ENCODE peak calls at places on chromosomes 6 and 20, in four cellular contexts. One of them, this sample, is unnamed.

GRCh38 chr6:166587631-166588413 is 1.3 kb upstream of the RAMACL start:
- DNase-seq in NCI-H146: no peak
- DNase-seq in body of pancreas: no peak
- DNase-seq in effector memory CD4-positive, alpha-beta T cell: no peak
- DNase-seq in this sample: no peak

GRCh38 chr20:24587384-24588046 is 118.1 kb downstream of the SYNDIG1 start:
- DNase-seq in body of pancreas: no peak
- DNase-seq in effector memory CD4-positive, alpha-beta T cell: no peak
- DNase-seq in NCI-H146: no peak
- DNase-seq in this sample: peak; percentile 46

GRCh38 chr6:14499804-14500203 is 382.2 kb downstream of the CD83 start:
- DNase-seq in NCI-H146: no peak
- DNase-seq in body of pancreas: no peak
- DNase-seq in effector memory CD4-positive, alpha-beta T cell: no peak
- DNase-seq in this sample: peak; percentile 20

GRCh38 chr6:149766156-149766768 is 16.7 kb downstream of the PCMT1 start:
- DNase-seq in body of pancreas: no peak
- DNase-seq in NCI-H146: no peak
- DNase-seq in effector memory CD4-positive, alpha-beta T cell: no peak
- DNase-seq in this sample: no peak

GRCh38 chr20:46751856-46752255 is 42.4 kb downstream of the SLC2A10 start:
- DNase-seq in NCI-H146: peak; percentile 78
- DNase-seq in effector memory CD4-positive, alpha-beta T cell: no peak
- DNase-seq in body of pancreas: no peak
- DNase-seq in this sample: no peak

GRCh38 chr6:128339635-128340436 is 180.6 kb downstream of the PTPRK start:
- DNase-seq in NCI-H146: no peak
- DNase-seq in body of pancreas: no peak
- DNase-seq in effector memory CD4-positive, alpha-beta T cell: no peak
- DNase-seq in this sample: no peak

GRCh38 chr6:137231895-137232294 is 12.7 kb upstream of the IFNGR1 start:
- DNase-seq in NCI-H146: no peak
- DNase-seq in effector memory CD4-positive, alpha-beta T cell: no peak
- DNase-seq in body of pancreas: no peak
- DNase-seq in this sample: no peak

GRCh38 chr6:20571261-20571660 is 37.0 kb downstream of the CDKAL1 start:
- DNase-seq in NCI-H146: no peak
- DNase-seq in body of pancreas: no peak
- DNase-seq in effector memory CD4-positive, alpha-beta T cell: no peak
- DNase-seq in this sample: no peak

GRCh38 chr6:154792761-154793160 is 59.5 kb downstream of the SCAF8 start:
- DNase-seq in effector memory CD4-positive, alpha-beta T cell: no peak
- DNase-seq in body of pancreas: no peak
- DNase-seq in NCI-H146: no peak
- DNase-seq in this sample: no peak

GRCh38 chr6:111980979-111981378 is 72.9 kb upstream of the CCN6 start:
- DNase-seq in body of pancreas: no peak
- DNase-seq in effector memory CD4-positive, alpha-beta T cell: no peak
- DNase-seq in NCI-H146: no peak
- DNase-seq in this sample: no peak

GRCh38 chr20:37352611-37352980 is 6.7 kb downstream of the SRC start:
- DNase-seq in body of pancreas: no peak
- DNase-seq in NCI-H146: no peak
- DNase-seq in effector memory CD4-positive, alpha-beta T cell: no peak
- DNase-seq in this sample: no peak

GRCh38 chr20:12287575-12287974 is 369.9 kb downstream of the BTBD3 start:
- DNase-seq in NCI-H146: no peak
- DNase-seq in body of pancreas: peak; percentile 6
- DNase-seq in effector memory CD4-positive, alpha-beta T cell: no peak
- DNase-seq in this sample: no peak

GRCh38 chr20:8304124-8304800 is 172.2 kb downstream of the PLCB1 start:
- DNase-seq in body of pancreas: no peak
- DNase-seq in effector memory CD4-positive, alpha-beta T cell: no peak
- DNase-seq in NCI-H146: peak; percentile 63
- DNase-seq in this sample: no peak

GRCh38 chr6:84072452-84072997 is 39.0 kb downstream of the MRAP2 start:
- DNase-seq in body of pancreas: no peak
- DNase-seq in NCI-H146: no peak
- DNase-seq in effector memory CD4-positive, alpha-beta T cell: no peak
- DNase-seq in this sample: no peak

GRCh38 chr20:64084209-64085152 is at the start of gene LKAAEAR1:
- DNase-seq in NCI-H146: peak; percentile 63
- DNase-seq in body of pancreas: peak; percentile 37
- DNase-seq in effector memory CD4-positive, alpha-beta T cell: no peak
- DNase-seq in this sample: no peak

GRCh38 chr20:5586720-5587119 is 163.5 kb upstream of the SHLD1 start:
- DNase-seq in effector memory CD4-positive, alpha-beta T cell: no peak
- DNase-seq in NCI-H146: no peak
- DNase-seq in body of pancreas: no peak
- DNase-seq in this sample: no peak

GRCh38 chr20:45041464-45042337 is 59.2 kb downstream of the KCNS1 start:
- DNase-seq in NCI-H146: peak; percentile 82
- DNase-seq in body of pancreas: no peak
- DNase-seq in effector memory CD4-positive, alpha-beta T cell: no peak
- DNase-seq in this sample: no peak

GRCh38 chr20:62881662-62882395 is 20.2 kb upstream of the TCFL5 start:
- DNase-seq in NCI-H146: no peak
- DNase-seq in body of pancreas: no peak
- DNase-seq in effector memory CD4-positive, alpha-beta T cell: no peak
- DNase-seq in this sample: no peak

GRCh38 chr20:44409132-44409600 is 53.7 kb downstream of the HNF4A start:
- DNase-seq in NCI-H146: no peak
- DNase-seq in effector memory CD4-positive, alpha-beta T cell: no peak
- DNase-seq in body of pancreas: no peak
- DNase-seq in this sample: no peak

This sample was measured in cerebellar cortex.